ENCODE peak calls at places on chromosomes 6 and 20, in six cellular contexts. H is H9, U is neuronal stem cell, F is IMR-90, O is H1, W is trophoblast cell. I is an unnamed sample.

GRCh38 chr6:49370518-49370917 is 92.5 kb downstream of the MMUT start:
- DNase-seq in W (no peak), H (no peak), F (no peak), U (no peak), O (no peak), I (no peak)

GRCh38 chr6:45710304-45710821 is 305.3 kb downstream of the CLIC5 start:
- DNase-seq in W (peak), O (no peak), F (peak), U (no peak), H (no peak), I (peak)

GRCh38 chr6:11609324-11610071 is 71.9 kb downstream of the TMEM170B start:
- DNase-seq in W (peak), U (no peak), F (peak), O (no peak), H (no peak), I (peak)

GRCh38 chr6:150263765-150264415 is 104.9 kb upstream of the IYD start:
- DNase-seq in O (no peak), U (no peak), W (no peak), F (no peak), H (no peak), I (no peak)

GRCh38 chr20:8335796-8336195 is 203.7 kb downstream of the PLCB1 start:
- DNase-seq in U (no peak), H (no peak), O (no peak), W (peak), F (no peak), I (no peak)

GRCh38 chr6:53770690-53771320 is 24.0 kb upstream of the LRRC1 start:
- DNase-seq in H (no peak), W (peak), F (peak), U (no peak), O (no peak), I (no peak)

GRCh38 chr6:1311400-1312192 is at the start of gene FOXQ1:
- DNase-seq in U (no peak), F (peak), H (peak), O (peak), W (peak), I (peak)

GRCh38 chr20:44959082-44959895 is 908 bp downstream of the TOMM34 start:
- DNase-seq in H (no peak), O (no peak), U (peak), W (peak), F (peak), I (peak)

GRCh38 chr20:884983-885952 is 30.9 kb downstream of the ANGPT4 start:
- DNase-seq in H (peak), W (peak), F (peak), U (peak), O (peak), I (peak)

GRCh38 chr20:41017448-41018042 is 11.1 kb upstream of the TOP1 start:
- DNase-seq in F (no peak), U (no peak), H (no peak), O (no peak), W (peak), I (no peak)

GRCh38 chr6:76861403-76861802 is 601.9 kb downstream of the HTR1B start:
- DNase-seq in F (no peak), W (peak), O (peak), H (peak), U (no peak), I (peak)

GRCh38 chr20:6829510-6830116 is 62.1 kb downstream of the BMP2 start:
- DNase-seq in U (no peak), O (no peak), F (peak), W (no peak), H (no peak), I (no peak)

GRCh38 chr6:3594196-3594595 is 137.3 kb upstream of the SLC22A23 start:
- DNase-seq in F (no peak), W (no peak), H (no peak), O (no peak), U (no peak), I (no peak)

GRCh38 chr6:45832063-45832462 is 183.6 kb downstream of the CLIC5 start:
- DNase-seq in W (no peak), H (no peak), U (no peak), O (no peak), F (no peak), I (no peak)

GRCh38 chr6:156808287-156808686 is 31.1 kb downstream of the ARID1B start:
- DNase-seq in H (no peak), W (no peak), F (peak), U (no peak), O (no peak), I (no peak)

GRCh38 chr20:56278205-56278604 is 29.7 kb downstream of the MC3R start:
- DNase-seq in F (no peak), U (no peak), O (no peak), H (no peak), W (no peak), I (no peak)

GRCh38 chr6:100845676-100846075 is 35.5 kb downstream of the ASCC3 start:
- DNase-seq in F (no peak), U (no peak), O (no peak), H (no peak), W (no peak), I (no peak)

GRCh38 chr20:36248836-36249235 is 12.6 kb downstream of the AAR2 start:
- DNase-seq in U (no peak), W (no peak), H (no peak), F (no peak), O (no peak), I (no peak)

GRCh38 chr6:162019311-162019710 is 708.3 kb downstream of the PRKN start:
- DNase-seq in F (no peak), H (no peak), U (no peak), W (no peak), O (no peak), I (no peak)

GRCh38 chr6:21185849-21186478 is 407.6 kb upstream of the SOX4 start:
- DNase-seq in F (no peak), W (no peak), O (no peak), U (peak), H (peak), I (no peak)

GRCh38 chr6:15752820-15753219 is 90.0 kb upstream of the DTNBP1 start:
- DNase-seq in O (no peak), W (no peak), H (no peak), U (no peak), F (no peak), I (peak)

GRCh38 chr6:87588756-87589407 is 905 bp downstream of the RARS2 start:
- DNase-seq in O (no peak), W (no peak), H (no peak), F (no peak), U (no peak), I (peak)

GRCh38 chr20:53581444-53582311 is 12.0 kb downstream of the ZNF217 start:
- DNase-seq in W (no peak), F (no peak), O (no peak), U (no peak), H (no peak), I (no peak)

GRCh38 chr20:63083831-63084562 is 77.2 kb upstream of the BHLHE23 start:
- DNase-seq in W (no peak), O (peak), H (no peak), F (no peak), U (no peak), I (no peak)

GRCh38 chr20:35743693-35744491 is 1.8 kb upstream of the RBM39 start:
- DNase-seq in F (peak), H (no peak), O (no peak), U (no peak), W (peak), I (peak)

GRCh38 chr6:157994126-157994795 is 12.6 kb downstream of the SYNJ2 start:
- DNase-seq in U (no peak), H (no peak), W (peak), O (no peak), F (no peak), I (no peak)

GRCh38 chr6:148053209-148053608 is 289.4 kb upstream of the SASH1 start:
- DNase-seq in O (no peak), W (no peak), U (no peak), H (no peak), F (no peak), I (no peak)

GRCh38 chr6:121354764-121355163 is 20.5 kb upstream of the TBC1D32 start:
- DNase-seq in W (no peak), O (no peak), F (no peak), U (no peak), H (no peak), I (no peak)

GRCh38 chr6:132218063-132218696 is 183.1 kb downstream of the MOXD1 start:
- DNase-seq in F (peak), U (no peak), H (no peak), W (no peak), O (no peak), I (peak)

GRCh38 chr6:69089539-69089938 is 454.5 kb downstream of the ADGRB3 start:
- DNase-seq in F (no peak), H (no peak), O (no peak), U (no peak), W (no peak), I (no peak)

GRCh38 chr6:41132254-41132653 is 21.9 kb downstream of the TREML1 start:
- DNase-seq in F (no peak), U (no peak), H (no peak), O (no peak), W (no peak), I (no peak)

GRCh38 chr6:104995989-104996617 is 39.2 kb downstream of the LIN28B start:
- DNase-seq in U (no peak), O (no peak), H (no peak), F (peak), W (no peak), I (peak)

GRCh38 chr6:152380993-152381898 is 255.9 kb downstream of the SYNE1 start:
- DNase-seq in O (no peak), U (peak), F (peak), H (peak), W (peak), I (peak)

GRCh38 chr20:60242836-60243520 is 284.8 kb downstream of the CDH26 start:
- DNase-seq in H (no peak), U (no peak), F (peak), W (no peak), O (no peak), I (no peak)

GRCh38 chr6:168197636-168198301 is 118.8 kb upstream of the FRMD1 start:
- DNase-seq in W (no peak), F (no peak), O (peak), U (no peak), H (peak), I (no peak)

GRCh38 chr6:150078788-150079187 is 9.9 kb upstream of the ULBP3 start:
- DNase-seq in O (no peak), U (no peak), H (no peak), W (no peak), F (no peak), I (peak)

GRCh38 chr6:34243901-34244884 is 4.6 kb downstream of the SMIM29 start:
- DNase-seq in O (no peak), U (no peak), F (peak), W (peak), H (peak), I (peak)

GRCh38 chr6:24646771-24647170 is 780 bp upstream of the KIAA0319 start:
- DNase-seq in H (no peak), O (no peak), W (peak), F (peak), U (no peak), I (no peak)

DNA sequence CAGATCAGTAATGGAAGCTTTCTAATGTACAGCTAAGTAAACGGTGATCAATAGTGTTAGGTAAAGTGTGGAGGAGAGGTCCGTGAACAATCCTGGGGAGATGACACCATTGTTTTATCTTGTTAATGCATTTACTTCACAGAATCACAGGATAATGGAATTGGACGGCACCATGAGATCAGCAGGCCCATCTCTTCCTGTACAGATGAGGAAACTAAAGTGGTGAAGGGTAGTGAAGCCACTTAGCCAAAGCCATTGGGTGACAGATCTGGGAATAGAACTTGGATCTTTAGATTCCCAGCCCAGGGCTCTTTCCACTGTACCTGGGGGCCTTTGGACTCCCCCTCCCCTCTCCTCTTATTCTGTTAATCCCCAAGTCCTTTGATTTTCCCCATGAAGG is 26.2 kb upstream of the IER3 start:
- DNase-seq in W (no peak), U (no peak), H (no peak), F (no peak), O (no peak), I (no peak)
- H2BK120ac ChIP-seq in W (peak), U (no peak), H (no peak), F (peak), O (no peak), I (peak)

GRCh38 chr20:32232487-32232886 is 24.8 kb downstream of the POFUT1 start:
- DNase-seq in F (no peak), U (no peak), W (no peak), O (no peak), H (no peak), I (no peak)

GRCh38 chr20:32230707-32231106 is 23.0 kb downstream of the POFUT1 start:
- DNase-seq in U (no peak), W (no peak), F (no peak), H (no peak), O (no peak), I (no peak)

GRCh38 chr20:32234135-32234808 is 26.6 kb downstream of the POFUT1 start:
- DNase-seq in F (no peak), U (no peak), W (no peak), O (no peak), H (no peak), I (no peak)

GRCh38 chr20:32231245-32231644 is 23.6 kb downstream of the POFUT1 start:
- DNase-seq in F (peak), H (no peak), W (peak), U (no peak), O (no peak), I (no peak)

GRCh38 chr20:32231847-32232246 is 24.2 kb downstream of the POFUT1 start:
- DNase-seq in H (no peak), O (no peak), W (no peak), F (peak), U (no peak), I (no peak)
- H3K14ac ChIP-seq in H (no peak), O (no peak), W (no peak), F (no peak), U (no peak), I (no peak)

GRCh38 chr20:1893721-1894470 is 1.3 kb upstream of the SIRPA start:
- DNase-seq in U (no peak), O (peak), F (no peak), W (no peak), H (no peak), I (no peak)

GRCh38 chr20:1895674-1896496 is 678 bp downstream of the SIRPA start:
- DNase-seq in H (peak), W (no peak), F (no peak), U (no peak), O (peak), I (peak)

GRCh38 chr20:1896859-1897258 is 1.7 kb downstream of the SIRPA start:
- DNase-seq in W (no peak), O (no peak), F (no peak), U (no peak), H (no peak), I (no peak)

GRCh38 chr20:1894471-1894950 is 696 bp upstream of the SIRPA start:
- DNase-seq in W (peak), O (no peak), U (peak), H (peak), F (peak), I (peak)

GRCh38 chr20:1894951-1895673 is at the start of gene SIRPA:
- DNase-seq in U (peak), F (peak), H (peak), W (no peak), O (peak), I (peak)
- H2BK120ac ChIP-seq in U (no peak), F (peak), H (no peak), W (peak), O (no peak), I (peak)

DNA sequence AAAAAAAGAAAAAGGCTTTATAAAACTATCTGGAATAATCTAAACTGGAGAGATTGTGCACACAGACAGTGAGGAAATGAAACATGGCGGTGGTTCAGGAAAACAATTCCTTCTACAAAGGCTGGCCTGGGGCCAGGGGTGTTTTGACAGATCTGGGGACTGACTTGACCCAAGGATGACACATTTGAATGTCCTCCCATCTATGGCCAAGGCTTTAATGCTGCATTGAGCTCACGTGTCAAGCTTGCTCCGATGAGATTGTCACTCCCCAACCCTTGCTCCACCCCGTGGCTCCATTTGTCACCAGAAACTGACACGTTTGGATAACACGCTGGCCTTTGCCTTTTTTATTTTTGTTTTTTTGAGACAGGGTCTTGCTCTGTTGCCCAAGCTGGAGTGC is 156.1 kb downstream of the ZFP64 start:
- DNase-seq in O (no peak), U (no peak), F (no peak), W (no peak), H (no peak), I (no peak)
- H3K14ac ChIP-seq in O (no peak), U (no peak), F (no peak), W (no peak), H (no peak), I (no peak)

DNA sequence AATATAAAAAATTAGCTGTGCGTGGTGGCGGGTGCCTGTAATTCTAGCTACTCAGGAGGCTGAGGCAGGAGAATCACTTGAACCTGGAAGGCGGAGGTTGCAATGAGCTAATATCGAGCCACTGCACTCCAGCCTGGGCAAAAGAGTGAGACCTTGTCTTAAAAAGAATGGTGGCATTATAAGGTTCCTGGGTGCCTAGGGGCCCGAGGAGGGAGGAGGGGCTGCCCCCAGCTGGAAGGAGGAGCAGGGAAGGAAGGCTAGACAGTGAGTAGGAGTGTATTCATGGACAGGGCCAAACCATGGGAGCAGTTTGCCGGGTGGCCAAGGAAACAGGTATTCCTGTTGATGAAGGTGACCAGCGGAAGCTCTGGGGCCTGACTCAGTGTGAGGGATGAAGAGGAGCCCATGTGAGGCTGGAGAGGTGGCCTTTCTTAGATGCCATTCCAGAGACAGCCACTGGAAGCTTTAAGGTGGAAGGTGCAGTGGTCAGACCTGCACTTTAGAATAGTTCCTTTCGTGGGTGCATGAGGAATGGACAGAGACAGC is 24.2 kb downstream of the MANBAL start:
- DNase-seq in O (no peak), F (no peak), W (peak), U (no peak), H (no peak), I (no peak)
- H2BK120ac ChIP-seq in O (no peak), F (peak), W (peak), U (peak), H (no peak), I (peak)

DNA sequence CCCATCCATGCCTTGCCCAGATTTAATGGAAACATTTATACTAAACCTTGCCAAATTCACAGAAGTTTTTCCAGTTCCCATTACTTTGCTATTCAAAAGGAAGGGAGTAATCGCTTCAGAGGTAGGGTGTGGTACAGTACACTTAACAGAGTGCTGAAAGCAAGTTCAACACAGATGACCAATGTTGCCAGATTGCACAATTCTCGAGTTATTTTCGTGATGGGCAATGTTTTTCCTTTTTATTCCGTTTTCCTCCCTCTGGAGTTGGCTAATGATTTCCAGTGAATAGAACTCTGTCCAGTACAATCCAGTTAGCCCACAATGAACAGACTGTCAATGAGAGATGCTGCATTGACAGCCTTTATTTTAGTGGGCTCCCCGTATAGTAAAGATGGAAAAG is 49.3 kb upstream of the RANBP9 start:
- DNase-seq in U (no peak), O (no peak), H (no peak), W (no peak), F (peak), I (no peak)
- H3K14ac ChIP-seq in U (no peak), O (no peak), H (no peak), W (no peak), F (no peak), I (no peak)

GRCh38 chr6:31559958-31560696 is 12.0 kb upstream of the LTA start:
- DNase-seq in H (no peak), U (no peak), F (peak), W (peak), O (no peak), I (peak)
- H2BK120ac ChIP-seq in H (no peak), U (no peak), F (peak), W (peak), O (no peak), I (peak)

GRCh38 chr6:44559486-44560270 is 172.2 kb downstream of the CDC5L start:
- DNase-seq in W (no peak), H (no peak), O (no peak), U (no peak), F (no peak), I (no peak)
- H3K14ac ChIP-seq in W (no peak), H (no peak), O (no peak), U (no peak), F (no peak), I (no peak)

DNA sequence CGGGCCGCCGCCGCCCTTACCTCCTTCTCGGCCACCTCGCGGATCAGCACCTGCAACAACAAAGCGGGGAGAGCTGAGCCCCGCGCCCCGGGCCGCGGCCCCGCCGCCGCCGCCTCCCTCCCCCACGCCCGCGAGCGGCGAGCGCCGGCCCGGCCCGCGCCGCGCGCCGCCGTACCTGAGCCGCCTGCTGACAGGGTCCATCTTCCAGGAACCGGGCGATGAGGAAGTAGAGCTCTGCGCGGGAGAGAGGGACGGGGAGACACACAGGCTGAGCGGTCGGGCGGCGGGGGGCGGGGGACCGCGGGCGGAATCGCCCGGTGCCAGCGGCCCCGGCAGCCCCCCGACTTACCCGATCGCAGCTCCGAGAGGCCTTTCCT is 386 bp downstream of the PHIP start:
- DNase-seq in O (no peak), H (no peak), W (peak), F (no peak), U (no peak), I (no peak)
- H2BK120ac ChIP-seq in O (no peak), H (no peak), W (peak), F (peak), U (peak), I (peak)